ENCODE peak calls at places on chromosomes 2 and 18, in eight cellular contexts. U, B, E, F, M, Q, R and K are unnamed samples.

GRCh38 chr2:216596986-216597509 is 36.2 kb upstream of the IGFBP2 start:
- DNase-seq in U (no peak), B (no peak), E (no peak), F (peak; percentile 20), M (no peak), Q (no peak), R (no peak), K (peak; percentile 36)

GRCh38 chr2:188869560-188869959 is 104.6 kb upstream of the COL3A1 start:
- DNase-seq in U (no peak), B (no peak), E (no peak), F (no peak), M (peak; percentile 7), Q (no peak), R (peak; percentile 13), K (peak; percentile 55)

GRCh38 chr2:70985956-70986355 is 7.5 kb downstream of the ANKRD53 start:
- DNase-seq in U (no peak), B (no peak), E (no peak), F (no peak), M (no peak), Q (no peak), R (no peak), K (no peak)

GRCh38 chr2:11437602-11438001 is 28.4 kb downstream of the E2F6 start:
- DNase-seq in U (no peak), B (no peak), E (no peak), F (no peak), M (no peak), Q (no peak), R (no peak), K (no peak)

GRCh38 chr2:40103163-40103562 is 324.1 kb upstream of the THUMPD2 start:
- DNase-seq in U (peak; percentile 20), B (no peak), E (no peak), F (no peak), M (no peak), Q (no peak), R (peak; percentile 6), K (peak; percentile 84)

GRCh38 chr2:220619525-220620267 is 952.4 kb downstream of the EPHA4 start:
- DNase-seq in U (no peak), B (no peak), E (peak; percentile 15), F (peak; percentile 96), M (peak; percentile 27), Q (no peak), R (no peak), K (peak; percentile 16)

GRCh38 chr2:178718988-178719387 is 88.2 kb downstream of the TTN start:
- DNase-seq in U (no peak), B (no peak), E (no peak), F (no peak), M (no peak), Q (no peak), R (no peak), K (no peak)

GRCh38 chr2:198127627-198128026 is 323.2 kb downstream of the PLCL1 start:
- DNase-seq in U (peak; percentile 81), B (peak; percentile 53), E (peak; percentile 51), F (peak; percentile 54), M (peak; percentile 76), Q (peak; percentile 75), R (peak; percentile 77), K (peak; percentile 84)

GRCh38 chr2:49861821-49862220 is 707.5 kb upstream of the FSHR start:
- DNase-seq in U (no peak), B (no peak), E (no peak), F (no peak), M (no peak), Q (no peak), R (no peak), K (no peak)

GRCh38 chr2:10382313-10383061 is 65.6 kb downstream of the ODC1 start:
- DNase-seq in U (peak; percentile 17), B (peak; percentile 85), E (no peak), F (no peak), M (no peak), Q (peak; percentile 75), R (peak; percentile 46), K (no peak)

GRCh38 chr2:217621391-217621801 is 381.4 kb downstream of the TNS1 start:
- DNase-seq in U (no peak), B (no peak), E (no peak), F (no peak), M (no peak), Q (no peak), R (no peak), K (no peak)

GRCh38 chr18:64410685-64411084 is 261.8 kb upstream of the LINC00305 start:
- DNase-seq in U (no peak), B (no peak), E (no peak), F (no peak), M (no peak), Q (no peak), R (no peak), K (no peak)

GRCh38 chr2:204544961-204545860 is at the start of gene PARD3B:
- DNase-seq in U (peak; percentile 84), B (no peak), E (peak; percentile 18), F (peak; percentile 74), M (peak; percentile 87), Q (peak; percentile 82), R (peak; percentile 86), K (peak; percentile 88)

GRCh38 chr2:38092196-38092902 is 16.4 kb upstream of the CYP1B1 start:
- DNase-seq in U (no peak), B (no peak), E (no peak), F (no peak), M (peak; percentile 63), Q (no peak), R (no peak), K (peak; percentile 92)

GRCh38 chr18:26051845-26052244 is 38.6 kb downstream of the SS18 start:
- DNase-seq in U (no peak), B (no peak), E (no peak), F (no peak), M (no peak), Q (no peak), R (no peak), K (no peak)

GRCh38 chr2:40192864-40193669 is 258.8 kb downstream of the SLC8A1 start:
- DNase-seq in U (no peak), B (no peak), E (no peak), F (peak; percentile 87), M (no peak), Q (no peak), R (no peak), K (peak; percentile 39)

GRCh38 chr18:10726198-10727068 is 200.6 kb downstream of the NAPG start:
- DNase-seq in U (no peak), B (no peak), E (no peak), F (no peak), M (no peak), Q (no peak), R (no peak), K (no peak)

GRCh38 chr2:58035352-58035751 is 11.3 kb upstream of the VRK2 start:
- DNase-seq in U (no peak), B (no peak), E (no peak), F (no peak), M (no peak), Q (no peak), R (no peak), K (no peak)

GRCh38 chr2:36587556-36587955 is 10.4 kb downstream of the FEZ2 start:
- DNase-seq in U (no peak), B (no peak), E (no peak), F (no peak), M (no peak), Q (no peak), R (no peak), K (no peak)

DNA sequence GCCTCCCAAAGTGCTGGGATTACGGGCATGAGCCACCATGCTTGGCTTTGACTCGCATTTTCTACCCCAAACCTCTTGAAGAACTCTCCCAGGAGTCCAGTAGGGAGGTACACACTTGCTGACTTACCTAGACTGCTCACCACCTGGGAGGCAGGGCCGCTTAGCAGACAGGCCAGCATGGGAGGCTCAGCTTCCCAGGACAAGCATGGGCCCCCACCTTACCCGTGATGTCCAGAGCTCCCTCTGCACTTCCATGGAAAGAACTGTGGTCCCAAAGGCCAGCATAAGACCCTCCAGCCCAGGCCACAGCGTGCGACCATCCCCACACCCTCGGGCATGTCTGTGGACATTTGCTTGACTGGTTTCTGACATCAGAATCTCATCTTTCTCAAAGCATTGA is 36.8 kb downstream of the ST8SIA5 start:
- DNase-seq in U (no peak), B (no peak), E (no peak), F (no peak), M (no peak), Q (no peak), R (no peak), K (no peak)
- H3K79me2 ChIP-seq in U (no peaks in the 10 kb centered on the region), B (no peaks in the 10 kb centered on the region), E (no peaks in the 10 kb centered on the region), F (no peaks in the 10 kb centered on the region), M (no peaks in the 10 kb centered on the region), Q (no peaks in the 10 kb centered on the region), R (no peaks in the 10 kb centered on the region), K (no peaks in the 10 kb centered on the region)

DNA sequence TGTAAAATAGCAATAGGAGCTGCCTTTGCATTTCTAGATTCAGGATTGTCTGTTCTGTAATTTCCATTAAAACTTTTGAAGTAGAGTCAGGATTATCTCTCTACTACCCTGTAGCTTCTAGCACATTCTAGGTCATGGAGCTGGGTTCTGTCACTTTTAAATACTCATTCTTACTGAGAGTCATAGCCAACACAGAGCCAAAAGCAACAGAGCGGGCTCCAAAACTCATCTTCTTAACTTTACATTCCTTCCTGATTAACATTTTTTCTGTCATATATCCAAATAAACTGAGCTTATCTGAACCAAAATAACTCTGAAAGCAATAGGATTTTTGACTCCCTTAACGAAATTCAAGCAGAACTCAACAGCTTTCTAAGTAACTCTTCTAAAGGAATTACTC is 12.9 kb downstream of the PREPL start:
- DNase-seq in U (no peak), B (no peak), E (no peak), F (no peak), M (no peak), Q (no peak), R (no peak), K (peak; percentile 86)
- TF ChIP-seq EZH2phosphoT487 in U (no peak), B (no peak), E (no peak), F (no peak), M (no peak), Q (no peak), R (no peak), K (no peak)

GRCh38 chr2:6917071-6917760 is at the start of gene RNF144A:
- DNase-seq in U (peak; percentile 88), B (peak; percentile 59), E (no peak), F (peak; percentile 61), M (peak; percentile 87), Q (peak; percentile 72), R (peak; percentile 67), K (peak; percentile 82)

GRCh38 chr2:6917761-6918421 is 679 bp downstream of the RNF144A start:
- DNase-seq in U (peak; percentile 61), B (no peak), E (no peak), F (no peak), M (peak; percentile 36), Q (no peak), R (peak; percentile 49), K (peak; percentile 26)

GRCh38 chr2:6921321-6921922 is 4.2 kb downstream of the RNF144A start:
- DNase-seq in U (no peak), B (no peak), E (no peak), F (no peak), M (no peak), Q (no peak), R (no peak), K (no peak)

GRCh38 chr2:6922201-6922656 is 5.0 kb downstream of the RNF144A start:
- DNase-seq in U (peak; percentile 27), B (no peak), E (no peak), F (peak; percentile 76), M (peak; percentile 54), Q (no peak), R (peak; percentile 42), K (peak; percentile 21)

GRCh38 chr2:6919912-6920905 is 3.0 kb downstream of the RNF144A start:
- DNase-seq in U (peak; percentile 30), B (no peak), E (no peak), F (no peak), M (no peak), Q (no peak), R (peak; percentile 22), K (no peak)
- H3K79me2 ChIP-seq in U (peaks cover 13% of the 10 kb centered on the region), B (no peaks in the 10 kb centered on the region), E (peaks cover 3% of the 10 kb centered on the region), F (peaks cover 19% of the 10 kb centered on the region), M (peaks cover 36% of the 10 kb centered on the region), Q (no peaks in the 10 kb centered on the region), R (peaks cover 7% of the 10 kb centered on the region), K (no peaks in the 10 kb centered on the region)

GRCh38 chr2:225400060-225400511 is 576 bp downstream of the NYAP2 start:
- DNase-seq in U (peak; percentile 86), B (peak; percentile 5), E (no peak), F (peak; percentile 53), M (peak; percentile 76), Q (peak; percentile 12), R (peak; percentile 86), K (peak; percentile 67)
- TF ChIP-seq EZH2phosphoT487 in U (no peak), B (no peak), E (no peak), F (no peak), M (no peak), Q (no peak), R (no peak), K (no peak)